ENCODE peak calls at places on chromosomes 16 and 17, in five cellular contexts. W is ecto neural progenitor cell; G is CD8-positive, alpha-beta T cell; A is astrocyte of the spinal cord; F is upper lobe of right lung. Y is an unnamed sample.

GRCh38 chr17:17605747-17606083 is 14.2 kb upstream of the PEMT start:
- DNase-seq in W (no peak), G (no peak), A (no peak), F (no peak), Y (peak)

GRCh38 chr17:78237403-78238012 is 6.1 kb downstream of the TMEM235 start:
- DNase-seq in W (no peak), G (no peak), A (no peak), F (peak), Y (no peak)

GRCh38 chr16:49471038-49471727 is 97.6 kb downstream of the C16orf78 start:
- DNase-seq in W (no peak), G (no peak), A (no peak), F (peak), Y (no peak)

GRCh38 chr17:33521784-33522183 is 228.7 kb upstream of the ASIC2 start:
- DNase-seq in W (peak), G (no peak), A (no peak), F (no peak), Y (no peak)

GRCh38 chr16:62664566-62664965 is 628.3 kb upstream of the CDH8 start:
- DNase-seq in W (no peak), G (no peak), A (no peak), F (no peak), Y (no peak)

GRCh38 chr17:10243905-10244844 is 45.8 kb upstream of the GAS7 start:
- DNase-seq in W (no peak), G (no peak), A (peak), F (peak), Y (peak)

GRCh38 chr16:12062343-12063003 is 85.9 kb downstream of the SNX29 start:
- DNase-seq in W (no peak), G (no peak), A (peak), F (peak), Y (peak)

GRCh38 chr17:41982026-41982989 is 15.7 kb downstream of the CNP start:
- DNase-seq in W (no peak), G (no peak), A (peak), F (no peak), Y (no peak)

GRCh38 chr16:50520451-50521245 is 27.5 kb upstream of the NKD1 start:
- DNase-seq in W (peak), G (no peak), A (no peak), F (no peak), Y (no peak)

GRCh38 chr17:45098081-45098868 is 34.0 kb downstream of the PLCD3 start:
- DNase-seq in W (no peak), G (no peak), A (no peak), F (no peak), Y (no peak)

GRCh38 chr17:10275418-10275817 is 77.0 kb upstream of the GAS7 start:
- DNase-seq in W (no peak), G (no peak), A (no peak), F (no peak), Y (no peak)

GRCh38 chr17:80880650-80880989 is 111.0 kb upstream of the CHMP6 start:
- DNase-seq in W (no peak), G (no peak), A (no peak), F (no peak), Y (no peak)

GRCh38 chr17:62090868-62091267 is 25.8 kb upstream of the MED13 start:
- DNase-seq in W (no peak), G (no peak), A (no peak), F (no peak), Y (no peak)

GRCh38 chr17:21201302-21201602 is 12.7 kb downstream of the TMEM11 start:
- DNase-seq in W (no peak), G (no peak), A (no peak), F (no peak), Y (peak)

GRCh38 chr17:73901661-73902415 is 257.6 kb upstream of the SDK2 start:
- DNase-seq in W (peak), G (peak), A (no peak), F (peak), Y (no peak)

GRCh38 chr16:69448470-69449193 is 24.2 kb downstream of the CYB5B start:
- DNase-seq in W (no peak), G (no peak), A (peak), F (no peak), Y (peak)

GRCh38 chr17:4852504-4853075 is 19.4 kb downstream of the MINK1 start:
- DNase-seq in W (no peak), G (no peak), A (peak), F (no peak), Y (peak)

GRCh38 chr16:22653876-22654275 is 143.2 kb downstream of the NPIPB5 start:
- DNase-seq in W (no peak), G (no peak), A (no peak), F (no peak), Y (no peak)

GRCh38 chr17:7263801-7264078 is 1.5 kb upstream of the CLDN7 start:
- DNase-seq in W (no peak), G (no peak), A (no peak), F (no peak), Y (no peak)

GRCh38 chr17:4796550-4796915 is 569 bp downstream of the PSMB6 start:
- DNase-seq in W (peak), G (no peak), A (peak), F (no peak), Y (peak)

GRCh38 chr17:36884495-36885160 is 52.6 kb upstream of the LHX1 start:
- DNase-seq in W (no peak), G (no peak), A (no peak), F (no peak), Y (no peak)

GRCh38 chr16:71904239-71904638 is 8.9 kb downstream of the IST1 start:
- DNase-seq in W (no peak), G (no peak), A (no peak), F (no peak), Y (no peak)

GRCh38 chr17:6257339-6257738 is 177.6 kb downstream of the AIPL1 start:
- DNase-seq in W (no peak), G (no peak), A (peak), F (no peak), Y (no peak)

GRCh38 chr17:4966844-4967538 is 626 bp downstream of the SPAG7 start:
- DNase-seq in W (peak), G (peak), A (peak), F (peak), Y (peak)

GRCh38 chr16:14013145-14013570 is 58.0 kb upstream of the MRTFB start:
- DNase-seq in W (no peak), G (no peak), A (peak), F (no peak), Y (no peak)

GRCh38 chr16:81329947-81330346 is 15.2 kb downstream of the GAN start:
- DNase-seq in W (no peak), G (no peak), A (no peak), F (no peak), Y (no peak)

GRCh38 chr16:57306676-57307341 is 22.3 kb upstream of the PLLP start:
- DNase-seq in W (no peak), G (no peak), A (no peak), F (peak), Y (no peak)

Y was measured in GM03348.